ENCODE peak calls at places on chromosomes 4 and X, in seven cellular contexts. One of them, this sample, is unnamed.
A peak's percentile ranks its signal among the peaks of the same experiment; 100 is the strongest.

GRCh38 chr4:128684031-128684430 is 125.5 kb upstream of the JADE1 start:
- DNase-seq in breast epithelium: no peak
- DNase-seq in HepG2: no peak
- DNase-seq in K562: no peak
- DNase-seq in suprapubic skin: no peak
- DNase-seq in tibial nerve: no peak
- DNase-seq in heart left ventricle: no peak
- DNase-seq in this sample: no peak

GRCh38 chr4:168304744-168305459 is 13.7 kb downstream of the DDX60 start:
- DNase-seq in breast epithelium: no peak
- DNase-seq in HepG2: no peak
- DNase-seq in K562: no peak
- DNase-seq in suprapubic skin: no peak
- DNase-seq in tibial nerve: no peak
- DNase-seq in heart left ventricle: no peak
- DNase-seq in this sample: no peak

GRCh38 chr4:74631338-74631737 is 163.0 kb downstream of the BTC start:
- DNase-seq in breast epithelium: no peak
- DNase-seq in HepG2: no peak
- DNase-seq in K562: no peak
- DNase-seq in suprapubic skin: no peak
- DNase-seq in tibial nerve: no peak
- DNase-seq in heart left ventricle: no peak
- DNase-seq in this sample: no peak

GRCh38 chrX:3549442-3549875 is 164.0 kb downstream of the PRKX start:
- DNase-seq in breast epithelium: peak; percentile 48
- DNase-seq in HepG2: no peak
- DNase-seq in K562: no peak
- DNase-seq in suprapubic skin: no peak
- DNase-seq in tibial nerve: no peak
- DNase-seq in heart left ventricle: no peak
- DNase-seq in this sample: no peak

GRCh38 chr4:142419712-142420111 is 426.4 kb downstream of the INPP4B start:
- DNase-seq in breast epithelium: no peak
- DNase-seq in HepG2: no peak
- DNase-seq in K562: no peak
- DNase-seq in suprapubic skin: no peak
- DNase-seq in tibial nerve: no peak
- DNase-seq in heart left ventricle: no peak
- DNase-seq in this sample: no peak

GRCh38 chr4:177441061-177441802 is 1.0 kb downstream of the AGA start:
- DNase-seq in breast epithelium: no peak
- DNase-seq in HepG2: peak; percentile 23
- DNase-seq in K562: peak; percentile 15
- DNase-seq in suprapubic skin: no peak
- DNase-seq in tibial nerve: no peak
- DNase-seq in heart left ventricle: no peak
- DNase-seq in this sample: no peak

GRCh38 chr4:10203851-10204250 is 87.3 kb upstream of the WDR1 start:
- DNase-seq in breast epithelium: no peak
- DNase-seq in HepG2: no peak
- DNase-seq in K562: peak; percentile 67
- DNase-seq in suprapubic skin: no peak
- DNase-seq in tibial nerve: no peak
- DNase-seq in heart left ventricle: no peak
- DNase-seq in this sample: no peak

GRCh38 chr4:127545271-127545670 is 87.5 kb upstream of the INTU start:
- DNase-seq in breast epithelium: no peak
- DNase-seq in HepG2: no peak
- DNase-seq in K562: no peak
- DNase-seq in suprapubic skin: no peak
- DNase-seq in tibial nerve: no peak
- DNase-seq in heart left ventricle: no peak
- DNase-seq in this sample: no peak

GRCh38 chrX:107675823-107676555 is 47.7 kb downstream of the PRPS1 start:
- DNase-seq in breast epithelium: no peak
- DNase-seq in HepG2: no peak
- DNase-seq in K562: no peak
- DNase-seq in suprapubic skin: no peak
- DNase-seq in tibial nerve: no peak
- DNase-seq in heart left ventricle: no peak
- DNase-seq in this sample: no peak

GRCh38 chrX:70444326-70445196 is at the start of gene DLG3:
- DNase-seq in breast epithelium: no peak
- DNase-seq in HepG2: no peak
- DNase-seq in K562: peak; percentile 41
- DNase-seq in suprapubic skin: no peak
- DNase-seq in tibial nerve: no peak
- DNase-seq in heart left ventricle: no peak
- DNase-seq in this sample: peak; percentile 38

GRCh38 chrX:42399632-42400024 is 378.3 kb downstream of the PPP1R2C start:
- DNase-seq in breast epithelium: no peak
- DNase-seq in HepG2: no peak
- DNase-seq in K562: no peak
- DNase-seq in suprapubic skin: no peak
- DNase-seq in tibial nerve: no peak
- DNase-seq in heart left ventricle: no peak
- DNase-seq in this sample: no peak

GRCh38 chr4:122716825-122717448 is 15.6 kb upstream of the BBS12 start:
- DNase-seq in breast epithelium: peak; percentile 58
- DNase-seq in HepG2: peak; percentile 50
- DNase-seq in K562: peak; percentile 80
- DNase-seq in suprapubic skin: peak; percentile 66
- DNase-seq in tibial nerve: peak; percentile 35
- DNase-seq in heart left ventricle: no peak
- DNase-seq in this sample: peak; percentile 85

GRCh38 chr4:8547108-8547911 is 32.9 kb upstream of the GPR78 start:
- DNase-seq in breast epithelium: no peak
- DNase-seq in HepG2: peak; percentile 12
- DNase-seq in K562: peak; percentile 66
- DNase-seq in suprapubic skin: peak; percentile 40
- DNase-seq in tibial nerve: no peak
- DNase-seq in heart left ventricle: no peak
- DNase-seq in this sample: no peak

GRCh38 chr4:39641451-39641850 is 2.8 kb upstream of the SMIM14 start:
- DNase-seq in breast epithelium: no peak
- DNase-seq in HepG2: no peak
- DNase-seq in K562: no peak
- DNase-seq in suprapubic skin: no peak
- DNase-seq in tibial nerve: no peak
- DNase-seq in heart left ventricle: no peak
- DNase-seq in this sample: no peak

GRCh38 chrX:71144651-71145050 is at the start of gene NLGN3:
- DNase-seq in breast epithelium: no peak
- DNase-seq in HepG2: no peak
- DNase-seq in K562: no peak
- DNase-seq in suprapubic skin: no peak
- DNase-seq in tibial nerve: no peak
- DNase-seq in heart left ventricle: no peak
- DNase-seq in this sample: peak; percentile 20

GRCh38 chrX:11422529-11422857 is 129.3 kb downstream of the AMELX start:
- DNase-seq in breast epithelium: no peak
- DNase-seq in HepG2: no peak
- DNase-seq in K562: no peak
- DNase-seq in suprapubic skin: no peak
- DNase-seq in tibial nerve: no peak
- DNase-seq in heart left ventricle: no peak
- DNase-seq in this sample: no peak

GRCh38 chr4:152106113-152106763 is 345.4 kb upstream of the GATB start:
- DNase-seq in breast epithelium: no peak
- DNase-seq in HepG2: peak; percentile 38
- DNase-seq in K562: no peak
- DNase-seq in suprapubic skin: peak; percentile 82
- DNase-seq in tibial nerve: peak; percentile 59
- DNase-seq in heart left ventricle: no peak
- DNase-seq in this sample: peak; percentile 51

GRCh38 chr4:1347410-1347864 is 429 bp downstream of the UVSSA start:
- DNase-seq in breast epithelium: peak; percentile 72
- DNase-seq in HepG2: peak; percentile 50
- DNase-seq in K562: no peak
- DNase-seq in suprapubic skin: peak; percentile 89
- DNase-seq in tibial nerve: peak; percentile 33
- DNase-seq in heart left ventricle: peak; percentile 85
- DNase-seq in this sample: peak; percentile 72

GRCh38 chr4:189002475-189002874 is 863.2 kb downstream of the TRIML1 start:
- DNase-seq in breast epithelium: no peak
- DNase-seq in HepG2: no peak
- DNase-seq in K562: no peak
- DNase-seq in suprapubic skin: no peak
- DNase-seq in tibial nerve: no peak
- DNase-seq in heart left ventricle: no peak
- DNase-seq in this sample: peak; percentile 32

GRCh38 chrX:129597905-129598304 is 56.9 kb downstream of the APLN start:
- DNase-seq in breast epithelium: no peak
- DNase-seq in HepG2: no peak
- DNase-seq in K562: no peak
- DNase-seq in suprapubic skin: no peak
- DNase-seq in tibial nerve: no peak
- DNase-seq in heart left ventricle: no peak
- DNase-seq in this sample: no peak

GRCh38 chrX:14398725-14399124 is 130.6 kb upstream of the GLRA2 start:
- DNase-seq in breast epithelium: no peak
- DNase-seq in HepG2: no peak
- DNase-seq in K562: no peak
- DNase-seq in suprapubic skin: no peak
- DNase-seq in tibial nerve: no peak
- DNase-seq in heart left ventricle: no peak
- DNase-seq in this sample: no peak

GRCh38 chrX:67524428-67524827 is 19.4 kb upstream of the AR start:
- DNase-seq in breast epithelium: no peak
- DNase-seq in HepG2: no peak
- DNase-seq in K562: no peak
- DNase-seq in suprapubic skin: no peak
- DNase-seq in tibial nerve: no peak
- DNase-seq in heart left ventricle: no peak
- DNase-seq in this sample: no peak

GRCh38 chrX:123138473-123138872 is 45.6 kb upstream of the GRIA3 start:
- DNase-seq in breast epithelium: no peak
- DNase-seq in HepG2: no peak
- DNase-seq in K562: no peak
- DNase-seq in suprapubic skin: no peak
- DNase-seq in tibial nerve: no peak
- DNase-seq in heart left ventricle: no peak
- DNase-seq in this sample: no peak

GRCh38 chr4:170325599-170325998 is 235.8 kb upstream of the AADAT start:
- DNase-seq in breast epithelium: no peak
- DNase-seq in HepG2: no peak
- DNase-seq in K562: no peak
- DNase-seq in suprapubic skin: no peak
- DNase-seq in tibial nerve: no peak
- DNase-seq in heart left ventricle: no peak
- DNase-seq in this sample: no peak

GRCh38 chr4:113328514-113328913 is 279.1 kb downstream of the ANK2 start:
- DNase-seq in breast epithelium: no peak
- DNase-seq in HepG2: peak; percentile 15
- DNase-seq in K562: peak; percentile 36
- DNase-seq in suprapubic skin: no peak
- DNase-seq in tibial nerve: no peak
- DNase-seq in heart left ventricle: no peak
- DNase-seq in this sample: peak; percentile 28

GRCh38 chrX:24148118-24148517 is 1.4 kb upstream of the ZFX start:
- DNase-seq in breast epithelium: no peak
- DNase-seq in HepG2: no peak
- DNase-seq in K562: no peak
- DNase-seq in suprapubic skin: no peak
- DNase-seq in tibial nerve: no peak
- DNase-seq in heart left ventricle: no peak
- DNase-seq in this sample: no peak

GRCh38 chr4:37847311-37847710 is 20.8 kb downstream of the PGM2 start:
- DNase-seq in breast epithelium: no peak
- DNase-seq in HepG2: no peak
- DNase-seq in K562: no peak
- DNase-seq in suprapubic skin: no peak
- DNase-seq in tibial nerve: no peak
- DNase-seq in heart left ventricle: no peak
- DNase-seq in this sample: no peak

GRCh38 chr4:4780634-4781287 is 78.7 kb upstream of the MSX1 start:
- DNase-seq in breast epithelium: no peak
- DNase-seq in HepG2: no peak
- DNase-seq in K562: no peak
- DNase-seq in suprapubic skin: no peak
- DNase-seq in tibial nerve: no peak
- DNase-seq in heart left ventricle: no peak
- DNase-seq in this sample: no peak

GRCh38 chrX:154371771-154372300 is 2.6 kb downstream of the FLNA start:
- DNase-seq in breast epithelium: no peak
- DNase-seq in HepG2: no peak
- DNase-seq in K562: no peak
- DNase-seq in suprapubic skin: no peak
- DNase-seq in tibial nerve: no peak
- DNase-seq in heart left ventricle: no peak
- DNase-seq in this sample: no peak

GRCh38 chr4:110475881-110476818 is at the start of gene ENPEP:
- DNase-seq in breast epithelium: no peak
- DNase-seq in HepG2: no peak
- DNase-seq in K562: no peak
- DNase-seq in suprapubic skin: peak; percentile 64
- DNase-seq in tibial nerve: no peak
- DNase-seq in heart left ventricle: no peak
- DNase-seq in this sample: no peak

GRCh38 chr4:165470009-165470408 is 91.2 kb downstream of the CPE start:
- DNase-seq in breast epithelium: no peak
- DNase-seq in HepG2: no peak
- DNase-seq in K562: no peak
- DNase-seq in suprapubic skin: no peak
- DNase-seq in tibial nerve: no peak
- DNase-seq in heart left ventricle: no peak
- DNase-seq in this sample: no peak
- H3K4me3 ChIP-seq in breast epithelium: no peak overlapping the region
- H3K4me3 ChIP-seq in HepG2: no peak overlapping the region
- H3K4me3 ChIP-seq in K562: no peak overlapping the region
- H3K4me3 ChIP-seq in suprapubic skin: no peak overlapping the region
- H3K4me3 ChIP-seq in tibial nerve: no peak overlapping the region
- H3K4me3 ChIP-seq in heart left ventricle: no peak overlapping the region
- H3K4me3 ChIP-seq in this sample: no peak overlapping the region

GRCh38 chrX:16719334-16720084 is at the start of gene SYAP1:
- DNase-seq in breast epithelium: peak; percentile 93
- DNase-seq in HepG2: peak; percentile 92
- DNase-seq in K562: peak; percentile 81
- DNase-seq in suprapubic skin: peak; percentile 99
- DNase-seq in tibial nerve: peak; percentile 92
- DNase-seq in heart left ventricle: peak; percentile 96
- DNase-seq in this sample: peak; percentile 95
- TF ChIP-seq POLR2A in breast epithelium: peak; percentile 79
- TF ChIP-seq POLR2A in HepG2: peak; percentile 90
- TF ChIP-seq POLR2A in K562: peak; percentile 95
- TF ChIP-seq POLR2A in suprapubic skin: no peak
- TF ChIP-seq POLR2A in tibial nerve: peak; percentile 97
- TF ChIP-seq POLR2A in heart left ventricle: peak; percentile 95
- TF ChIP-seq POLR2A in this sample: peak; percentile 69

GRCh38 chrX:134569306-134569705 is 89.0 kb downstream of the PLAC1 start:
- DNase-seq in breast epithelium: no peak
- DNase-seq in HepG2: no peak
- DNase-seq in K562: no peak
- DNase-seq in suprapubic skin: no peak
- DNase-seq in tibial nerve: no peak
- DNase-seq in heart left ventricle: no peak
- DNase-seq in this sample: no peak
- H3K9me3 ChIP-seq in breast epithelium: no peaks in the 10 kb centered on the region
- H3K9me3 ChIP-seq in HepG2: no peaks in the 10 kb centered on the region
- H3K9me3 ChIP-seq in K562: no peaks in the 10 kb centered on the region
- H3K9me3 ChIP-seq in suprapubic skin: no peaks in the 10 kb centered on the region
- H3K9me3 ChIP-seq in tibial nerve: no peaks in the 10 kb centered on the region
- H3K9me3 ChIP-seq in heart left ventricle: no peaks in the 10 kb centered on the region
- H3K9me3 ChIP-seq in this sample: no peaks in the 10 kb centered on the region

GRCh38 chrX:19881559-19881958 is 5.8 kb downstream of the SH3KBP1 start:
- DNase-seq in breast epithelium: no peak
- DNase-seq in HepG2: no peak
- DNase-seq in K562: no peak
- DNase-seq in suprapubic skin: no peak
- DNase-seq in tibial nerve: no peak
- DNase-seq in heart left ventricle: no peak
- DNase-seq in this sample: no peak
- H3K4me3 ChIP-seq in breast epithelium: no peak overlapping the region
- H3K4me3 ChIP-seq in HepG2: no peak overlapping the region
- H3K4me3 ChIP-seq in K562: no peak overlapping the region
- H3K4me3 ChIP-seq in suprapubic skin: no peak overlapping the region
- H3K4me3 ChIP-seq in tibial nerve: no peak overlapping the region
- H3K4me3 ChIP-seq in heart left ventricle: no peak overlapping the region
- H3K4me3 ChIP-seq in this sample: no peak overlapping the region